ENCODE peak calls at places on chromosomes 7 and 10, in six cellular contexts. W is endothelial cell of umbilical vein; P is aorta; N is adrenal gland; M is CD8-positive, alpha-beta memory T cell; O is keratinocyte. G is an unnamed sample.

GRCh38 chr7:8605227-8605626 is 171.8 kb downstream of the NXPH1 start:
- DNase-seq in W (no peak), P (no peak), N (no peak), M (no peak), O (no peak), G (no peak)

GRCh38 chr7:158245724-158246041 is 341.9 kb downstream of the PTPRN2 start:
- DNase-seq in W (no peak), P (no peak), N (no peak), M (no peak), O (no peak), G (no peak)

GRCh38 chr10:95297402-95297801 is 6.6 kb upstream of the PDLIM1 start:
- DNase-seq in W (no peak), P (no peak), N (no peak), M (no peak), O (no peak), G (no peak)

GRCh38 chr10:19922236-19922963 is 106.2 kb downstream of the PLXDC2 start:
- DNase-seq in W (peak), P (no peak), N (peak), M (no peak), O (peak), G (peak)

GRCh38 chr10:119687192-119688032 is 36.2 kb downstream of the BAG3 start:
- DNase-seq in W (peak), P (no peak), N (no peak), M (no peak), O (no peak), G (no peak)

GRCh38 chr7:44489955-44490350 is 505 bp downstream of the NUDCD3 start:
- DNase-seq in W (no peak), P (peak), N (peak), M (no peak), O (no peak), G (peak)

GRCh38 chr7:68547181-68547580 is 1051.1 kb upstream of the AUTS2 start:
- DNase-seq in W (no peak), P (no peak), N (no peak), M (no peak), O (no peak), G (no peak)

GRCh38 chr10:28849821-28850220 is 172.5 kb downstream of the BAMBI start:
- DNase-seq in W (no peak), P (no peak), N (no peak), M (no peak), O (no peak), G (no peak)

GRCh38 chr7:120735791-120736190 is 122.2 kb downstream of the TSPAN12 start:
- DNase-seq in W (peak), P (no peak), N (no peak), M (no peak), O (no peak), G (peak)

GRCh38 chr7:50866343-50867047 is 83.8 kb upstream of the GRB10 start:
- DNase-seq in W (no peak), P (no peak), N (no peak), M (no peak), O (no peak), G (no peak)

GRCh38 chr7:50817561-50817960 is 34.9 kb upstream of the GRB10 start:
- DNase-seq in W (peak), P (no peak), N (no peak), M (no peak), O (no peak), G (no peak)

GRCh38 chr10:74825033-74825370 is 1.4 kb upstream of the KAT6B start:
- DNase-seq in W (peak), P (peak), N (peak), M (peak), O (no peak), G (no peak)

GRCh38 chr10:59865101-59865500 is 41.3 kb downstream of the CCDC6 start:
- DNase-seq in W (no peak), P (no peak), N (peak), M (peak), O (peak), G (no peak)

GRCh38 chr10:96740141-96740540 is 19.8 kb upstream of the PIK3AP1 start:
- DNase-seq in W (no peak), P (no peak), N (no peak), M (no peak), O (no peak), G (no peak)

GRCh38 chr10:64286533-64286932 is 765.3 kb downstream of the REEP3 start:
- DNase-seq in W (no peak), P (no peak), N (no peak), M (no peak), O (no peak), G (no peak)

GRCh38 chr10:79118286-79119202 is 49.8 kb downstream of the ZMIZ1 start:
- DNase-seq in W (no peak), P (no peak), N (no peak), M (no peak), O (no peak), G (no peak)

GRCh38 chr10:52486840-52487611 is 172.9 kb downstream of the DKK1 start:
- DNase-seq in W (peak), P (no peak), N (no peak), M (no peak), O (peak), G (peak)

GRCh38 chr7:157932498-157933218 is 595.9 kb downstream of the DNAJB6 start:
- DNase-seq in W (no peak), P (no peak), N (no peak), M (no peak), O (no peak), G (peak)

GRCh38 chr7:55160539-55160938 is 141.7 kb downstream of the EGFR start:
- DNase-seq in W (peak), P (no peak), N (no peak), M (no peak), O (no peak), G (peak)

GRCh38 chr7:11604505-11604904 is 227.5 kb downstream of the THSD7A start:
- DNase-seq in W (no peak), P (no peak), N (no peak), M (no peak), O (no peak), G (no peak)

GRCh38 chr10:73762915-73763314 is 18.7 kb downstream of the SEC24C start:
- DNase-seq in W (no peak), P (no peak), N (no peak), M (no peak), O (peak), G (peak)

DNA sequence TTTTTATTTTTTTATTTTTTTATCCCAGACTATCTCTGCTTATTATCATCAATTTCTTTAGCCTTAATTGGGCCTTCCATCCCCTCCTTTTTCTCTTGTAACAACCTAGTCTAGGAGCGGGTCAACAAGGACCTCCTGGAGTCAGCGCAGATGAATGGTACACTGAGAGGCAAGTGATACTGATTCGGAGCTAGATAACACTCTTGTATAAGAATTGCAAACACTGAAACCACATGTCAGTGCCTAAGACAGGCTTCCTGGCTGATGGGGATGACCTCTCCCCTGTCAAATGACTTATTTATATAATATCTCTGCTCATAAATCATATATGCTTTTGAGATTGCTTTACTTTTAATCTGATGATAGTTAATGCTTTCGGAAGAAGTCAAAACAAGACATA is 22.7 kb downstream of the BPGM start:
- DNase-seq in W (no peak), P (no peak), N (no peak), M (no peak), O (no peak), G (no peak)
- H3K4me3 ChIP-seq in W (no peak), P (no peak), N (no peak), M (peak), O (no peak), G (no peak)

GRCh38 chr10:124420254-124420653 is 1.5 kb upstream of the OAT start:
- DNase-seq in W (no peak), P (no peak), N (no peak), M (no peak), O (no peak), G (no peak)

GRCh38 chr10:124419635-124420034 is 912 bp upstream of the OAT start:
- DNase-seq in W (no peak), P (no peak), N (no peak), M (peak), O (no peak), G (no peak)

GRCh38 chr10:124417846-124418725 is 637 bp downstream of the OAT start:
- DNase-seq in W (peak), P (peak), N (peak), M (peak), O (no peak), G (peak)

GRCh38 chr10:124416733-124417132 is 2.0 kb downstream of the OAT start:
- DNase-seq in W (no peak), P (no peak), N (no peak), M (no peak), O (no peak), G (no peak)

DNA sequence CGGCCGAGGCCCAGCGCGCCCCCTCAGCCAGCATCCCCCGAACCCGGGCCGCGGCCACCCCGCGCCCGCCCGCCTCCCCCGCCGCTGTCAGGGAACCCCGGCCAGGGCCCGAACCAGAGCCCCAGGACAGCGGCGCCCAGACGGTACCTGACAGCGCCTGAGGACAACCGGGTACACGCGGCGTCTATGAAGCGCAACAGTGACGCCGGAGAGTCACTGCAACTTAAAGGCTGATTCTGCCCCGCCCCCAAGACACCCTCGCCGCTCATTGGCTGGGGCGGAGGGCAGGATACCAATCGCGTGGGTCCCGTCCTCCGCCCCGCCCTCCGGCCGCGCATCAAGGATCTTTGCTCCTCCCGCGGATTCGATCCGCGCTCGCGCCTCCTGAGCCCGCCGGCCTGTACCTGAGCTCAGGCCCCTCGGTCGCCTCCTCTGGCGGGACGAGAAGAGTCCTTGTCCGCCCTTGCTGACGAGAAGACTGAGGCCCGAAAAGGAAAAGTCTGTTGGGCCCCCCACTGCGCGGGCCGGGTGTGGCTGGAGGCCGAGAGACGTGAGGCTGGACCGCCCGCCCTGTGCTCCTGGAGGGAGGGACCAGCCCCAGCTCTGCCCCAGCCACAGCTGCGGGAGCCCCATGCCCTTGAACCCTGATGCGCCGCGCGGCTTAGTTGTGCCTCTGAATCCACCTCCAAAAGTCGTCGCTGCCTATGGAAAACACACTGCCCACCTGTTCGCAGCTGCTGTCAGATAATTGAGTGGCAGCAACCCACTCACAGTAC is at the start of gene OAT:
- DNase-seq in W (peak), P (peak), N (peak), M (peak), O (peak), G (peak)
- H3K27ac ChIP-seq in W (peak), P (peak), N (peak), M (peak), O (peak), G (peak)

DNA sequence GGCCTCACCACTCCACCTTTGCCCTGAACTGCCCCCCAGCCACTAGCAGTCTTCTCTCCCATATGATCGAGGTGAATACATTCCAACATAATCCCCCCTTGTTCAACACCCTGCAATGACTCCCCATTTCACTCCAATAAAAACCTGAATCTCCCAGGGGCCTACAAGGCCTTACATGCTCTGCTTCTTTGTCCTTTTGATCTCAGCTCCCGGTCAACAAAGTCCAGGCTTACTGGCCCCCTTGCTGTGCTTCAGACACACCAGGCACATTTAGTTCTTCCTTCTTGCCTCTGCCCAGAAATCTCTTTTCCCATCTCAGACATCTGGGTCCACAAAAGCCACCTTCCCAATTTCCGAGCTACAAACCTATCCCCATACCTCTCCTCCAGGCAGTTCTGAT is 14.0 kb downstream of the MET start:
- DNase-seq in W (no peak), P (no peak), N (no peak), M (no peak), O (no peak), G (no peak)
- H3K4me3 ChIP-seq in W (no peak), P (no peak), N (no peak), M (no peak), O (no peak), G (no peak)

GRCh38 chr10:124867304-124867703 is 65.7 kb downstream of the ABRAXAS2 start:
- DNase-seq in W (no peak), P (no peak), N (no peak), M (no peak), O (no peak), G (no peak)

GRCh38 chr10:124866812-124867211 is 65.2 kb downstream of the ABRAXAS2 start:
- DNase-seq in W (no peak), P (no peak), N (no peak), M (no peak), O (no peak), G (no peak)

GRCh38 chr10:124864421-124865193 is 63.0 kb downstream of the ABRAXAS2 start:
- DNase-seq in W (no peak), P (no peak), N (peak), M (no peak), O (no peak), G (peak)

GRCh38 chr10:124869941-124870340 is 68.3 kb downstream of the ABRAXAS2 start:
- DNase-seq in W (no peak), P (no peak), N (no peak), M (no peak), O (no peak), G (no peak)

GRCh38 chr10:124865676-124866075 is 64.1 kb downstream of the ABRAXAS2 start:
- DNase-seq in W (no peak), P (no peak), N (no peak), M (no peak), O (no peak), G (no peak)
- H3K27ac ChIP-seq in W (no peak), P (no peak), N (no peak), M (no peak), O (no peak), G (no peak)

DNA sequence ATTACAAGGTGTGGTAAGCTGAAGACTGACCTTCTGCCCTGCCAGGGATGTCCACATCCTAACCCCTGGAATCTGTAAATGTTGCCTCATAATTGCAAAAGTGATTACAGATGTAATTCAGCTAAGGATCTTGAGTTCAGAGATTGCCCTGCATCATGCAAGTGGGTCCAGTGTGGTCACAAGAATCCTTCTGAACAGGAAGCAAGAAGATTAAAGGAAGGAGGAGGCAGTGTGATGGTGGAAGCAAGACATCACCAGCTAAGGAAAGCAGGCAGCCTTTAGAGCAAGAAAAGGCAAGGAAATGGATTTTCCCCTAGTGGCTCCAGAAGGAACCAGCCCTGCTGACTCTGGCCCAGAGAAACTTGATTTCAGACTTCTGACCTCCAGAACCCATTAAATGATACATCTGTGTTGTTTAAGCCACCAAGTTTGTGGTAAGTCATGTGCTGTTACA is 78.1 kb downstream of the USP6NL start:
- DNase-seq in W (no peak), P (no peak), N (no peak), M (no peak), O (no peak), G (no peak)
- H3K4me3 ChIP-seq in W (no peak), P (no peak), N (no peak), M (no peak), O (no peak), G (no peak)

DNA sequence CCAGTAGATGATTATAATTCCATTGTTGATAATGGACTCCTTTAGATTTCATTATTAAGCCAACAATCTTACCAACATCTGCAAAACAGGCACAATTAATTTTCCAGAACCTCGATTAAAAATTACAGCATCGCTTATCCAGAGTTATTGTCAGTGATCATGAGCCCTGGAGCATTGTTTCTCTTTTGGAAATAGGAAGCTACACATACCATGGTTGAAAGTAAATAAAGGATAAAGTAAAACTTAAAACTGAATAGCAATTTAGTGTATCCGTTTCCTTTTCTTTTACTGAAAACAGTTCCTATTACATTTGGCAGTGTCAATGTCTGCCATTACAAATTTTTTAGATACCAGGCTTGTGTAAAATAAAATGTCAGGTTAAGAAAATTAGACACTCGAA is 9.9 kb upstream of the HOXA2 start:
- DNase-seq in W (peak), P (no peak), N (no peak), M (no peak), O (no peak), G (no peak)
- H3K27ac ChIP-seq in W (peak), P (peak), N (no peak), M (no peak), O (peak), G (no peak)

DNA sequence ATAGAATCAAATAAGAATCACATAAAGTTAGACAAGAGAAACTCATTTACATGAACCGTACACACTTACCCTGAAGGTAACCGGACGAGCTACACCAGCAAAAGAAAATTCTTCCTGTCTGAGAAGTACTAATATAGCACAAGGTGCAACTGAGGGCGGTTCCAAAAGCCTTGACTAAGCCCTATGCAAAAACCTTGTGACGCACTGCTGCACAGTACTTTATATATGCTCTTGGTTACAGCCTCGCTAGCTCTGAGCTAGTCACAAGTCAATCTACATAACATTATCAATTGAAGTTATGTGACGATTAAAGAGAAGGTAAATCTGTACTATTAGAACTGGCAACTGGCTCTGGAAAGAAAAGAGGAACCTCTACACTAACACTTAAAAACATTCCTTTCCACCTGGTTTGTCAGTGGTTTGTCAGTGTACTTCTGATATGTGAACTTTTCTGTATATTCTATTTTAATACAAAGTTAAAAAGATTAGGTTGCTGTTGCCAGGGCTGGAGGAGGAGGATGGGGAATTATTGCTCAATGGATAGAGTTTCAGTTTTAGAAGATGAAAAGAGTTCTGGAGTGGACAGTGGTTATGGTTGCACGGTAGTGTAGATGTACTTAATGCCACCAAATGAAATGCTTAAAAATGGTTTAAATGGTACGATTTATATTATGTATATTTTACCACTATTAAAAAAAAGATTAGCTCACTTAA is 21.6 kb downstream of the NT5C3A start:
- DNase-seq in W (peak), P (no peak), N (no peak), M (peak), O (peak), G (no peak)
- H3K4me3 ChIP-seq in W (no peak), P (no peak), N (no peak), M (peak), O (peak), G (no peak)

GRCh38 chr7:131522325-131522920 is 34.0 kb downstream of the PODXL start:
- DNase-seq in W (peak), P (no peak), N (no peak), M (no peak), O (no peak), G (no peak)

GRCh38 chr7:131521651-131522163 is 34.7 kb downstream of the PODXL start:
- DNase-seq in W (peak), P (no peak), N (peak), M (no peak), O (no peak), G (no peak)

GRCh38 chr7:131517218-131517923 is 39.1 kb downstream of the PODXL start:
- DNase-seq in W (no peak), P (no peak), N (peak), M (no peak), O (no peak), G (no peak)

GRCh38 chr7:131513245-131514061 is 43.0 kb downstream of the PODXL start:
- DNase-seq in W (peak), P (peak), N (peak), M (peak), O (peak), G (peak)

DNA sequence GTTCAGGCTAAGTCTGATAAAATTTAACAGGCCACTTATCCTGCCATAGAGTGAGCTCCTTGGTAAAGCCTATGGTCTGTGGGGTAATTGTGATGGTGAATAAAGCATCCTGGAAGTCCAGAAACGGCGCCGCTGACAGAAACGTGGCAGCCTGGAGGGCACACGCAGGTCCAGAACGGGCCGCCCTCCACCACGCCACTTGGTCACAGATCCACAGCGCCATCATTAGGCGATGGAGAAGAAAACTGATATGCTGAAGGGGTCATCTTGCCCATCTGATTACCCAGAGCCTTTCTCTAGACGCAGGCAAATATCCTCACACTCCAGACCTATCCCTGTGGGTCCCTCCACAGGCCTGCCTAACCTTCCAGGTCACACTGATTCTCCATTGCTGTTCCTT is 37.8 kb downstream of the PODXL start:
- DNase-seq in W (no peak), P (no peak), N (no peak), M (no peak), O (no peak), G (no peak)
- H3K27ac ChIP-seq in W (no peak), P (no peak), N (no peak), M (no peak), O (no peak), G (no peak)

G was measured in brain microvascular endothelial cell.